ENCODE peak calls at places on chromosomes 1 and 21, in five cellular contexts. L, P, X, S and J are unnamed samples.

GRCh38 chr1:209768354-209768774 is 12.5 kb downstream of the TRAF3IP3 start:
- DNase-seq in L (peak), P (peak), X (no peak), S (no peak), J (peak)

GRCh38 chr1:145784409-145784808 is 39.5 kb downstream of the RNF115 start:
- DNase-seq in L (no peak), P (no peak), X (no peak), S (no peak), J (no peak)

GRCh38 chr1:164953095-164953494 is 394.1 kb downstream of the PBX1 start:
- DNase-seq in L (no peak), P (no peak), X (no peak), S (no peak), J (no peak)

GRCh38 chr1:76075877-76076276 is 1.3 kb downstream of the ST6GALNAC3 start:
- DNase-seq in L (no peak), P (no peak), X (peak), S (no peak), J (no peak)

GRCh38 chr1:157505481-157506272 is 46.6 kb downstream of the FCRL5 start:
- DNase-seq in L (no peak), P (peak), X (peak), S (peak), J (peak)

GRCh38 chr1:147613506-147613905 is 56.8 kb downstream of the ACP6 start:
- DNase-seq in L (no peak), P (no peak), X (peak), S (no peak), J (no peak)

GRCh38 chr21:39523930-39524329 is 72.2 kb downstream of the SH3BGR start:
- DNase-seq in L (no peak), P (no peak), X (no peak), S (no peak), J (no peak)

GRCh38 chr1:4973341-4973740 is 318.9 kb downstream of the AJAP1 start:
- DNase-seq in L (no peak), P (no peak), X (no peak), S (no peak), J (no peak)

GRCh38 chr1:162660598-162660997 is 28.3 kb downstream of the DDR2 start:
- DNase-seq in L (no peak), P (no peak), X (no peak), S (no peak), J (no peak)

GRCh38 chr1:24673336-24673735 is 30.2 kb downstream of the SRRM1 start:
- DNase-seq in L (no peak), P (no peak), X (peak), S (no peak), J (no peak)

GRCh38 chr21:44815852-44816628 is 1.8 kb downstream of the SUMO3 start:
- DNase-seq in L (no peak), P (no peak), X (no peak), S (no peak), J (no peak)

GRCh38 chr1:55131218-55131617 is 83.9 kb downstream of the USP24 start:
- DNase-seq in L (no peak), P (no peak), X (no peak), S (no peak), J (no peak)